ENCODE peak calls at places on chromosomes 2 and 18, in five cellular contexts. M is endothelial cell of umbilical vein, V is sigmoid colon, F is prostate gland, X is Peyer's patch. O is an unnamed sample.

GRCh38 chr2:207750876-207751275 is 18.8 kb downstream of the FZD5 start:
- DNase-seq in M (no peak), V (no peak), F (no peak), X (no peak), O (no peak)

GRCh38 chr2:142165790-142166189 is 35.0 kb upstream of the LRP1B start:
- DNase-seq in M (peak), V (no peak), F (no peak), X (no peak), O (no peak)

GRCh38 chr2:135299165-135299564 is 231.9 kb downstream of the ZRANB3 start:
- DNase-seq in M (no peak), V (no peak), F (no peak), X (no peak), O (no peak)

GRCh38 chr2:179809606-179810005 is 51.8 kb downstream of the ZNF385B start:
- DNase-seq in M (no peak), V (no peak), F (no peak), X (no peak), O (no peak)

GRCh38 chr18:49548266-49548665 is 13.6 kb upstream of the LIPG start:
- DNase-seq in M (no peak), V (no peak), F (no peak), X (peak), O (no peak)

GRCh38 chr2:119059287-119059686 is 99.3 kb downstream of the C1QL2 start:
- DNase-seq in M (no peak), V (no peak), F (no peak), X (no peak), O (no peak)

GRCh38 chr2:9087151-9087681 is 83.7 kb upstream of the MBOAT2 start:
- DNase-seq in M (no peak), V (no peak), F (no peak), X (no peak), O (no peak)

GRCh38 chr2:24914713-24915112 is 5.3 kb downstream of the ADCY3 start:
- DNase-seq in M (no peak), V (no peak), F (no peak), X (peak), O (no peak)

GRCh38 chr2:120934221-120934639 is 198.6 kb downstream of the GLI2 start:
- DNase-seq in M (no peak), V (no peak), F (no peak), X (no peak), O (no peak)

GRCh38 chr2:111108745-111109271 is 11.9 kb upstream of the BCL2L11 start:
- DNase-seq in M (no peak), V (no peak), F (no peak), X (no peak), O (no peak)

GRCh38 chr2:111116016-111116746 is 4.5 kb upstream of the BCL2L11 start:
- DNase-seq in M (no peak), V (no peak), F (no peak), X (no peak), O (no peak)

GRCh38 chr2:111113838-111114237 is 6.9 kb upstream of the BCL2L11 start:
- DNase-seq in M (no peak), V (no peak), F (no peak), X (no peak), O (no peak)

GRCh38 chr2:111106720-111107119 is 14.0 kb upstream of the BCL2L11 start:
- DNase-seq in M (no peak), V (no peak), F (no peak), X (no peak), O (no peak)

GRCh38 chr2:111111101-111111755 is 9.5 kb upstream of the BCL2L11 start:
- DNase-seq in M (no peak), V (no peak), F (no peak), X (no peak), O (no peak)
- TF ChIP-seq POLR2A in M (no peak), V (no peak), F (no peak), X (no peak), O (no peak)

DNA sequence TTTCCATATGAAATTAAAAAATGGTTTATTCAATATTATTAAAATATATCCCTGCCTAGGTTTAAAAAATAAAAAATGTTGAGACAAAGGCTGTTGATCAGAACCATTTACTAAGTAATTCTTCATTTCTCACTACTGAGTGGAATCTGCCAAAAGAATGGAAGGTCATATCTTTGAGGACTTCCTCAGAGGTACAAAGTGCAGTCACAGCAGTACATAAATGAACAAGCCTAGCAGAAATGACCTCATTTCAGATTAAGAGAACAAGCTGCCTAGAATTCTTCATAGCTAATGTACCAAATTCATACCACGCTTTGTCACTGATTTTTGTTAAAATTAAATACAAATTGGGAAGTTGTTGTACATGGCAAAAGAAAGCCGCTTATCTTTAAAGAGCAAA is 318.9 kb upstream of the TFPI start:
- DNase-seq in M (peak), V (no peak), F (no peak), X (no peak), O (no peak)
- TF ChIP-seq CTCF in M (no peak), V (no peak), F (no peak), X (no peak), O (no peak)

GRCh38 chr2:70767699-70768584 is at the start of gene ADD2:
- DNase-seq in M (peak), V (no peak), F (no peak), X (peak), O (peak)

GRCh38 chr2:70768585-70769085 is 635 bp upstream of the ADD2 start:
- DNase-seq in M (no peak), V (no peak), F (no peak), X (no peak), O (no peak)

GRCh38 chr2:70766357-70767093 is 1.5 kb downstream of the ADD2 start:
- DNase-seq in M (no peak), V (no peak), F (no peak), X (no peak), O (no peak)

GRCh38 chr2:70765507-70765906 is 2.5 kb downstream of the ADD2 start:
- DNase-seq in M (no peak), V (no peak), F (no peak), X (no peak), O (no peak)

GRCh38 chr2:70767094-70767698 is 804 bp downstream of the ADD2 start:
- DNase-seq in M (no peak), V (no peak), F (no peak), X (no peak), O (no peak)
- TF ChIP-seq POLR2A in M (no peak), V (no peak), F (no peak), X (no peak), O (no peak)

DNA sequence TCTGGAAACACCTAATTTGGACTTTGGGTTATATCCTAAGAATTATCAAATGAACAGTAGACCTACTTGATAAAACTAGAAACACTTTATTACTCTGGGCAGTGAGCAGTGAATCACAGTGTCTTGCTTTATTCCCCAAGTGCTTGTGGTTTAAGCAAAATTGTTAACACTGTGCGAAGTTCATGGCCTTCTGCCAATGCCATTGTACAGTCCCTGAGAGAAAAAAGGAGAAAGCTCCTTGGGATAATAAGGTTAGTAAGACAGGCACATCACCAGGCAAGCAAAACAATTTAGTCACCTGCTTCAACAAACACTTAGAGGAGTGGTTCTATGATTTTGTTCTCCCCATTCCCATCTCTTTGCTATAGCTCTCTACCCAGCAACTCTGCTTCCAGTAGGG is 39.8 kb downstream of the ADCYAP1 start:
- DNase-seq in M (no peak), V (no peak), F (no peak), X (no peak), O (no peak)
- TF ChIP-seq CTCF in M (no peak), V (no peak), F (no peak), X (no peak), O (no peak)

DNA sequence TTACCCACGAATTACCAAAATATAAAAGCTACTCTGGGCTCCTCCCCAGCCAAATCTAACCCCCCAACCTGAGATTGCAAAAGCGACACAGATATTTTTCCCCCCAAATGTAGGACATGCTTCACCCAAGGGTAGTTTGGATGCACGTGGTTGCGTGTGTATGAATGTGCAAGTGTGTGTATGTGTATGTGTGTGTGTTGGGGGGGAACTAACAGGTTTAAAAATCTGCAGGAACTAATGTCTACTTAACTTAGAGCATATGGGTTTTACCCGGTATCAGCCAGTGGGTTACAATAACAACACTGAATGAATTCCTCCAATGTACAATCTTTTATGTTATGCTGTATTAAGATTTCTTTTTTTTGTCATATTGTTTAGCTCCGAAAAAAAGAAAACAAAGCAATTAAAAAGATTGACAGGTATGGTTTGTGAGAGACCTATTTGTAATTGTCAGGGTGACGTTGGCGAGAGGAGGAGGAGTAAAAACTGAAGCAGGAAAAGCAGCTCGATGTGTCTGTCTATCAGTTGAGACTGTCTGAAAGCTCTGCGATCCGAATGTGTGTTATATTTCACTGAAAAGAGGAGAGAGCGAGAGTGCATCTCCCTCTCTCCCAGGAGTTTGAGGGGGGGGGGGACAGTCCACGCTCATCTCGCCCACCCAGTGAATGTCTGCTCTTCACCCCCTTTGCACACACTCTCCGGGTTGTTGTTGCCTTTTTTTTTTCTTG is at the start of gene TSHZ1:
- DNase-seq in M (peak), V (peak), F (peak), X (peak), O (peak)
- TF ChIP-seq POLR2A in M (peak), V (peak), F (peak), X (peak), O (peak)

GRCh38 chr18:59042477-59042842 is 97.2 kb upstream of the SEC11C start:
- DNase-seq in M (no peak), V (no peak), F (no peak), X (no peak), O (no peak)
- TF ChIP-seq CTCF in M (no peak), V (no peak), F (no peak), X (no peak), O (no peak)

DNA sequence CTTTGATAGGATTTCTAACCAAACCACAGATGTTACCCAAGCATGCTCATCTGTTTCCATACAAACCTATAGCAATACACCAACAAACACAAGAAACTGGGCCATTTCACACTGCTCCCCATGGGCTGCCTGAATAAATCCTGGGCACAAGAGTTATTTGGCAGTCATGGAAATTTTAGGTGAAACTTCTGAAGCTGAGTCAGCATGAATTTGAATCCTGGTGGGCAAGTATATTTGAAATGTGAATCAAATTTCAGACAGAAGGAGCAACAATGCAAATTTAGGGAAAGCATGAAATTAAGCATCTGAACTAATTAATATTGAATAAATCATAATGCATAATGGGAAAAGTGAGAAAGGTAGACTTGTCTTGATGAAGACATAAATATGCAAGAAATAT is 15.9 kb upstream of the TRIM43 start:
- DNase-seq in M (no peak), V (no peak), F (no peak), X (no peak), O (no peak)
- TF ChIP-seq POLR2A in M (no peak), V (no peak), F (no peak), X (no peak), O (no peak)

O was measured in body of pancreas.